ENCODE peak calls at places on chromosomes 12 and 14, in ten cellular contexts. One of them, this sample, is unnamed.

GRCh38 chr14:81256289-81256960 is 35.7 kb upstream of the GTF2A1 start:
- DNase-seq in Calu3: no peak
- DNase-seq in effector memory CD4-positive, alpha-beta T cell: no peak
- DNase-seq in fibroblast of the conjunctiva: no peak
- DNase-seq in NCI-H1092 treated with DMSO at 0.1 percent for 48 hours: no peak
- DNase-seq in mesendoderm: no peak
- DNase-seq in Right ventricle myocardium superior: no peak
- DNase-seq in left colon: no peak
- DNase-seq in posterior vena cava: no peak
- DNase-seq in Daoy: no peak
- DNase-seq in this sample: no peak

GRCh38 chr12:5232291-5232690 is 188.6 kb downstream of the KCNA5 start:
- DNase-seq in Daoy: peak; percentile 73
- DNase-seq in left colon: no peak
- DNase-seq in posterior vena cava: no peak
- DNase-seq in fibroblast of the conjunctiva: no peak
- DNase-seq in mesendoderm: no peak
- DNase-seq in NCI-H1092 treated with DMSO at 0.1 percent for 48 hours: peak; percentile 7
- DNase-seq in Calu3: no peak
- DNase-seq in effector memory CD4-positive, alpha-beta T cell: no peak
- DNase-seq in Right ventricle myocardium superior: no peak
- DNase-seq in this sample: no peak

GRCh38 chr14:31898835-31899528 is 178.1 kb upstream of the ARHGAP5 start:
- DNase-seq in fibroblast of the conjunctiva: no peak
- DNase-seq in mesendoderm: no peak
- DNase-seq in Calu3: no peak
- DNase-seq in NCI-H1092 treated with DMSO at 0.1 percent for 48 hours: no peak
- DNase-seq in left colon: no peak
- DNase-seq in effector memory CD4-positive, alpha-beta T cell: no peak
- DNase-seq in posterior vena cava: no peak
- DNase-seq in Daoy: no peak
- DNase-seq in Right ventricle myocardium superior: no peak
- DNase-seq in this sample: no peak

GRCh38 chr14:23375527-23376251 is 1.2 kb upstream of the CMTM5 start:
- DNase-seq in Calu3: no peak
- DNase-seq in mesendoderm: no peak
- DNase-seq in fibroblast of the conjunctiva: no peak
- DNase-seq in posterior vena cava: peak; percentile 60
- DNase-seq in NCI-H1092 treated with DMSO at 0.1 percent for 48 hours: no peak
- DNase-seq in Right ventricle myocardium superior: no peak
- DNase-seq in left colon: no peak
- DNase-seq in effector memory CD4-positive, alpha-beta T cell: no peak
- DNase-seq in Daoy: no peak
- DNase-seq in this sample: no peak

GRCh38 chr12:81417056-81417455 is 339.2 kb downstream of the ACSS3 start:
- DNase-seq in mesendoderm: no peak
- DNase-seq in fibroblast of the conjunctiva: no peak
- DNase-seq in Right ventricle myocardium superior: no peak
- DNase-seq in posterior vena cava: no peak
- DNase-seq in NCI-H1092 treated with DMSO at 0.1 percent for 48 hours: no peak
- DNase-seq in Daoy: no peak
- DNase-seq in effector memory CD4-positive, alpha-beta T cell: no peak
- DNase-seq in left colon: no peak
- DNase-seq in Calu3: no peak
- DNase-seq in this sample: no peak

GRCh38 chr12:87678453-87678852 is 350.7 kb downstream of the C12orf50 start:
- DNase-seq in mesendoderm: no peak
- DNase-seq in Calu3: no peak
- DNase-seq in left colon: no peak
- DNase-seq in Right ventricle myocardium superior: no peak
- DNase-seq in posterior vena cava: no peak
- DNase-seq in Daoy: no peak
- DNase-seq in effector memory CD4-positive, alpha-beta T cell: no peak
- DNase-seq in fibroblast of the conjunctiva: peak; percentile 2
- DNase-seq in NCI-H1092 treated with DMSO at 0.1 percent for 48 hours: no peak
- DNase-seq in this sample: no peak

GRCh38 chr14:64952598-64953309 is 10.2 kb upstream of the GPX2 start:
- DNase-seq in fibroblast of the conjunctiva: no peak
- DNase-seq in left colon: no peak
- DNase-seq in posterior vena cava: peak; percentile 5
- DNase-seq in NCI-H1092 treated with DMSO at 0.1 percent for 48 hours: no peak
- DNase-seq in effector memory CD4-positive, alpha-beta T cell: no peak
- DNase-seq in Calu3: no peak
- DNase-seq in mesendoderm: peak; percentile 80
- DNase-seq in Daoy: no peak
- DNase-seq in Right ventricle myocardium superior: no peak
- DNase-seq in this sample: no peak

GRCh38 chr12:112149596-112149995 is 24.2 kb downstream of the TRAFD1 start:
- DNase-seq in Calu3: peak; percentile 90
- DNase-seq in posterior vena cava: no peak
- DNase-seq in Right ventricle myocardium superior: no peak
- DNase-seq in mesendoderm: peak; percentile 6
- DNase-seq in NCI-H1092 treated with DMSO at 0.1 percent for 48 hours: no peak
- DNase-seq in fibroblast of the conjunctiva: no peak
- DNase-seq in effector memory CD4-positive, alpha-beta T cell: no peak
- DNase-seq in Daoy: no peak
- DNase-seq in left colon: no peak
- DNase-seq in this sample: peak; percentile 38

GRCh38 chr14:71533396-71533795 is 398.8 kb upstream of the RGS6 start:
- DNase-seq in mesendoderm: no peak
- DNase-seq in Calu3: no peak
- DNase-seq in NCI-H1092 treated with DMSO at 0.1 percent for 48 hours: no peak
- DNase-seq in left colon: no peak
- DNase-seq in fibroblast of the conjunctiva: peak; percentile 13
- DNase-seq in effector memory CD4-positive, alpha-beta T cell: no peak
- DNase-seq in Right ventricle myocardium superior: no peak
- DNase-seq in Daoy: peak; percentile 72
- DNase-seq in posterior vena cava: no peak
- DNase-seq in this sample: no peak

GRCh38 chr14:67166450-67166853 is 22.8 kb upstream of the GARIN2 start:
- DNase-seq in posterior vena cava: no peak
- DNase-seq in Daoy: peak; percentile 49
- DNase-seq in left colon: peak; percentile 50
- DNase-seq in NCI-H1092 treated with DMSO at 0.1 percent for 48 hours: peak; percentile 20
- DNase-seq in effector memory CD4-positive, alpha-beta T cell: no peak
- DNase-seq in Calu3: peak; percentile 51
- DNase-seq in mesendoderm: peak; percentile 59
- DNase-seq in Right ventricle myocardium superior: no peak
- DNase-seq in fibroblast of the conjunctiva: peak; percentile 31
- DNase-seq in this sample: no peak

GRCh38 chr12:54159549-54159948 is 29.2 kb downstream of the SMUG1 start:
- DNase-seq in Right ventricle myocardium superior: no peak
- DNase-seq in Calu3: no peak
- DNase-seq in Daoy: no peak
- DNase-seq in NCI-H1092 treated with DMSO at 0.1 percent for 48 hours: no peak
- DNase-seq in left colon: no peak
- DNase-seq in posterior vena cava: no peak
- DNase-seq in mesendoderm: no peak
- DNase-seq in effector memory CD4-positive, alpha-beta T cell: no peak
- DNase-seq in fibroblast of the conjunctiva: no peak
- DNase-seq in this sample: no peak

GRCh38 chr12:77894548-77894947 is 63.9 kb downstream of the NAV3 start:
- DNase-seq in effector memory CD4-positive, alpha-beta T cell: no peak
- DNase-seq in fibroblast of the conjunctiva: no peak
- DNase-seq in left colon: no peak
- DNase-seq in NCI-H1092 treated with DMSO at 0.1 percent for 48 hours: no peak
- DNase-seq in posterior vena cava: no peak
- DNase-seq in Daoy: no peak
- DNase-seq in Right ventricle myocardium superior: no peak
- DNase-seq in mesendoderm: peak; percentile 24
- DNase-seq in Calu3: no peak
- DNase-seq in this sample: no peak

GRCh38 chr14:104882325-104882973 is 17.4 kb downstream of the CEP170B start:
- DNase-seq in Right ventricle myocardium superior: peak; percentile 33
- DNase-seq in effector memory CD4-positive, alpha-beta T cell: no peak
- DNase-seq in fibroblast of the conjunctiva: no peak
- DNase-seq in left colon: peak; percentile 86
- DNase-seq in NCI-H1092 treated with DMSO at 0.1 percent for 48 hours: peak; percentile 14
- DNase-seq in posterior vena cava: no peak
- DNase-seq in mesendoderm: peak; percentile 74
- DNase-seq in Daoy: peak; percentile 61
- DNase-seq in Calu3: peak; percentile 82
- DNase-seq in this sample: no peak

GRCh38 chr12:6333566-6333965 is 8.3 kb downstream of the TNFRSF1A start:
- DNase-seq in mesendoderm: no peak
- DNase-seq in Right ventricle myocardium superior: peak; percentile 43
- DNase-seq in left colon: no peak
- DNase-seq in Calu3: no peak
- DNase-seq in Daoy: peak; percentile 71
- DNase-seq in NCI-H1092 treated with DMSO at 0.1 percent for 48 hours: no peak
- DNase-seq in fibroblast of the conjunctiva: no peak
- DNase-seq in effector memory CD4-positive, alpha-beta T cell: no peak
- DNase-seq in posterior vena cava: no peak
- DNase-seq in this sample: peak; percentile 68

This sample was measured in chondrocyte.